ENCODE peak calls at places on chromosomes 11 and 22, in seven cellular contexts. M is pancreas; V is Peyer's patch; A is naive thymus-derived CD4-positive, alpha-beta T cell; X is cardiac fibroblast; Z is lung; R is HL-60. S is an unnamed sample.

GRCh38 chr11:12131943-12132789 is 21.8 kb downstream of the MICAL2 start:
- DNase-seq in V (no peak), X (no peak), R (no peak), Z (no peak), M (no peak), A (no peak), S (no peak)

GRCh38 chr11:117256573-117256972 is 24.1 kb downstream of the RNF214 start:
- DNase-seq in V (no peak), X (peak; percentile 75), A (no peak), Z (no peak), R (no peak), M (no peak), S (no peak)

GRCh38 chr11:35348898-35349687 is 70.3 kb downstream of the SLC1A2 start:
- DNase-seq in A (no peak), V (no peak), R (no peak), Z (no peak), X (no peak), M (no peak), S (no peak)

GRCh38 chr22:43630451-43630850 is 181.7 kb downstream of the EFCAB6 start:
- DNase-seq in V (no peak), X (no peak), A (no peak), R (no peak), M (no peak), Z (no peak), S (no peak)

GRCh38 chr22:36333632-36334031 is 54.1 kb downstream of the MYH9 start:
- DNase-seq in X (no peak), Z (no peak), V (no peak), A (no peak), R (no peak), M (no peak), S (no peak)

GRCh38 chr11:12330491-12331231 is 46.7 kb upstream of the PARVA start:
- DNase-seq in V (no peak), A (no peak), X (peak; percentile 15), R (no peak), Z (no peak), M (no peak), S (no peak)

GRCh38 chr11:123472236-123472935 is 42.3 kb downstream of the GRAMD1B start:
- DNase-seq in A (no peak), X (no peak), M (no peak), R (no peak), V (no peak), Z (no peak), S (no peak)

GRCh38 chr11:121800240-121800639 is 315.8 kb downstream of the BLID start:
- DNase-seq in R (no peak), Z (no peak), V (no peak), M (no peak), X (no peak), A (no peak), S (no peak)

GRCh38 chr11:124467376-124468061 is 22.0 kb upstream of the OR8B8 start:
- DNase-seq in V (no peak), M (no peak), Z (no peak), R (no peak), A (no peak), X (peak; percentile 17), S (no peak)

GRCh38 chr11:73072935-73073481 is 69.1 kb downstream of the FCHSD2 start:
- DNase-seq in V (no peak), R (no peak), A (no peak), Z (no peak), M (no peak), X (peak; percentile 63), S (peak; percentile 31)
- H3K4me3 ChIP-seq in V (peak overlapping the region; percentile 9), R (no peak overlapping the region), A (no peak overlapping the region), Z (no peak overlapping the region), M (no peak overlapping the region), X (no peak overlapping the region), S (no peak overlapping the region)

GRCh38 chr11:132423266-132423665 is 1052.9 kb downstream of the NTM start:
- DNase-seq in Z (no peak), M (no peak), X (no peak), V (no peak), A (no peak), R (no peak), S (no peak)

GRCh38 chr11:132429685-132430084 is 1059.3 kb downstream of the NTM start:
- DNase-seq in X (no peak), Z (no peak), M (no peak), V (no peak), R (no peak), A (no peak), S (no peak)

GRCh38 chr11:132422725-132423124 is 1052.3 kb downstream of the NTM start:
- DNase-seq in A (no peak), R (no peak), Z (no peak), X (no peak), V (no peak), M (no peak), S (no peak)

GRCh38 chr11:132427611-132428010 is 1057.2 kb downstream of the NTM start:
- DNase-seq in V (no peak), A (no peak), M (no peak), X (peak; percentile 16), R (no peak), Z (no peak), S (no peak)

GRCh38 chr11:132424433-132424832 is 1054.0 kb downstream of the NTM start:
- DNase-seq in Z (no peak), V (no peak), A (no peak), R (no peak), M (no peak), X (no peak), S (no peak)
- H3K4me3 ChIP-seq in Z (no peak overlapping the region), V (no peak overlapping the region), A (no peak overlapping the region), R (no peak overlapping the region), M (no peak overlapping the region), X (no peak overlapping the region), S (no peak overlapping the region)

DNA sequence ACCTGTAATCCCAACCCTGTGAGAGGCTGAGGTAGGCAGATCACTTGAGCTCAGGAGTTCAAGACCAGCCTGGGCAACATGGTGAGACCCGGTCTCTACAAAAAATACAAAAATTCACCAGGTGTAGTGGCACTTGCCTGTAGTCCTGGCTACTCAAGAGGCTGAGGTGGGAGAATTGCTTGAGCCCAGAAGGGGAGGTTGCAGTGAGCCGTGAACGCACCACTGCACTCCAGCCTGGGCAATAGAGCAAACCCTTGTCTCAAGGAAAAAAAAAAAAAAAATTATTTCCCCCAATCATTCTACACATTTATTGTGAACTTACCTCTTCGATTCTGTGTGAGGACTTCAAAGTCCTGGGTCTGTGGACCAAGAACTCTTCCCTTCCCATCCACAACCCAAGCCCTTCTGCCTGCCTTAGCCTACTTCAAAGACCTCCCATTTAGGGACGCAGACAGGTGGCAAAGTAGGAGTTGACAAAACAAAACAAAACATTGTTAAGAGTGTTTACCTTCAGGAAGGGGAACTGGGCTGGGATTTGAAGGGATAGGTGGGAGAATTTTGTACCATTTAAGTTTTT is 3.8 kb upstream of the WEE1 start:
- DNase-seq in R (no peak), X (no peak), A (no peak), Z (no peak), M (no peak), V (no peak), S (no peak)
- H3K4me3 ChIP-seq in R (no peak overlapping the region), X (no peak overlapping the region), A (no peak overlapping the region), Z (no peak overlapping the region), M (no peak overlapping the region), V (no peak overlapping the region), S (no peak overlapping the region)

GRCh38 chr22:25419247-25420113 is 145.0 kb upstream of the GRK3 start:
- DNase-seq in A (peak; percentile 17), M (no peak), X (peak; percentile 9), R (peak; percentile 98), Z (peak; percentile 45), V (no peak), S (no peak)

GRCh38 chr22:25417792-25418191 is 146.7 kb upstream of the GRK3 start:
- DNase-seq in Z (no peak), M (no peak), R (no peak), A (no peak), V (no peak), X (no peak), S (no peak)

GRCh38 chr22:25420925-25421904 is 143.3 kb upstream of the GRK3 start:
- DNase-seq in M (no peak), V (no peak), R (no peak), A (peak; percentile 23), Z (no peak), X (peak; percentile 10), S (no peak)

DNA sequence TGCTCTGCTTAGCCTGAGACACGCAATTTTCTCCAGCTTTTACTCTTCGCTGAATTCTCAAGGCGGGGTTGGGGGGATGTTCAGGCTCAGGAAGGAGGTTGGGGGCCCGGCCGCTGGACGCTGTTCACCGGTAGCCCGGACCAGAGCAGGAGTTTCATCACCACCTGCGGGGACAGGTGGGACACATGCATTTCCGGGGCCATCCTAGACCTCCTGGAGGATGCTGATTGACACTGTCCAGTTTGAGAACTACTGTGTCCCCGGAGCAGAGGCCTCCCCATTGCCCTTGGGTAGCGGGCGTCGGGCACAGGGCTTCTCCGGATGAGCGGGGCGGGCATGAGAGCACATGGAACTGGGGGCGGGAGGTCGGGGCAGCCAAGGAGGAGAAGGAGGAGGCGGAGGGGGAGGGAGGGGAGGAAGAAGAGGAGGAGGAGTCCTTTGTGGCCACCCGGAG is 144.0 kb upstream of the GRK3 start:
- DNase-seq in A (peak; percentile 21), V (no peak), R (peak; percentile 80), Z (no peak), M (no peak), X (no peak), S (no peak)
- H3K4me3 ChIP-seq in A (no peak overlapping the region), V (peak overlapping the region; percentile 42), R (peak overlapping the region; percentile 73), Z (no peak overlapping the region), M (no peak overlapping the region), X (no peak overlapping the region), S (no peak overlapping the region)

S was measured in Jurkat, Clone E6-1.